ENCODE peak calls at places on chromosomes 5 and 9, in four cellular contexts. T, C, B and A are unnamed samples.

GRCh38 chr5:148033138-148033537 is 30.6 kb upstream of the SPINK5 start:
- DNase-seq in C (no peak), T (no peak), B (no peak), A (no peak)

GRCh38 chr9:77438653-77439052 is 209.5 kb downstream of the GNA14 start:
- DNase-seq in C (no peak), T (no peak), B (no peak), A (no peak)

GRCh38 chr5:175616083-175616482 is 41.8 kb upstream of the HRH2 start:
- DNase-seq in T (no peak), B (no peak), C (no peak), A (no peak)

GRCh38 chr5:74647096-74647495 is 6.6 kb upstream of the ENC1 start:
- DNase-seq in T (no peak), B (no peak), C (no peak), A (no peak)

GRCh38 chr5:133925866-133926488 is 42.4 kb downstream of the C5orf15 start:
- DNase-seq in C (no peak), T (no peak), B (no peak), A (no peak)

GRCh38 chr9:2158111-2158610 is 143.0 kb downstream of the SMARCA2 start:
- DNase-seq in C (peak), T (peak), B (no peak), A (peak)

GRCh38 chr9:693460-694390 is 147.8 kb upstream of the DMRT1 start:
- DNase-seq in B (no peak), C (no peak), T (no peak), A (peak)

GRCh38 chr9:112020680-112021596 is 124.3 kb downstream of the UGCG start:
- DNase-seq in C (no peak), T (no peak), B (no peak), A (no peak)

GRCh38 chr5:55645304-55645703 is 66.8 kb downstream of the SLC38A9 start:
- DNase-seq in B (no peak), T (no peak), C (no peak), A (no peak)

GRCh38 chr5:143241892-143242291 is 161.6 kb downstream of the NR3C1 start:
- DNase-seq in C (no peak), B (no peak), T (no peak), A (no peak)

GRCh38 chr5:126849101-126849678 is 72.3 kb downstream of the LMNB1 start:
- DNase-seq in C (no peak), T (no peak), B (no peak), A (no peak)

GRCh38 chr5:79413112-79413511 is 100.8 kb downstream of the HOMER1 start:
- DNase-seq in B (no peak), T (no peak), C (no peak), A (no peak)

GRCh38 chr5:179795863-179796833 is 2.4 kb downstream of the LTC4S start:
- DNase-seq in C (peak), T (peak), B (peak), A (peak)

GRCh38 chr5:9737265-9737664 is 107.1 kb upstream of the TAS2R1 start:
- DNase-seq in C (no peak), B (no peak), T (no peak), A (no peak)

GRCh38 chr9:12448246-12448645 is 244.9 kb upstream of the TYRP1 start:
- DNase-seq in C (no peak), T (no peak), B (no peak), A (no peak)

GRCh38 chr5:5581080-5581479 is 158.6 kb downstream of the ICE1 start:
- DNase-seq in C (no peak), T (no peak), B (no peak), A (no peak)

GRCh38 chr5:1030801-1031271 is 22.2 kb downstream of the NKD2 start:
- DNase-seq in T (no peak), C (no peak), B (peak), A (no peak)

GRCh38 chr9:127863179-127863578 is 8.7 kb upstream of the ENG start:
- DNase-seq in B (no peak), C (no peak), T (no peak), A (no peak)

GRCh38 chr9:131477367-131477766 is 25.4 kb upstream of the POMT1 start:
- DNase-seq in B (no peak), C (peak), T (no peak), A (no peak)

GRCh38 chr9:69122086-69122390 is 52.0 kb upstream of the TJP2 start:
- DNase-seq in B (peak), C (peak), T (no peak), A (peak)

GRCh38 chr9:98332405-98332831 is 77.0 kb upstream of the TBC1D2 start:
- DNase-seq in B (no peak), T (no peak), C (no peak), A (no peak)

GRCh38 chr9:32665101-32665500 is 29.6 kb upstream of the TAF1L start:
- DNase-seq in C (no peak), T (no peak), B (no peak), A (no peak)

GRCh38 chr5:69188811-69189161 is 597 bp upstream of the CENPH start:
- DNase-seq in B (no peak), C (no peak), T (no peak), A (no peak)

GRCh38 chr5:94849324-94849723 is 230.9 kb downstream of the SLF1 start:
- DNase-seq in B (no peak), T (no peak), C (no peak), A (no peak)